ENCODE peak calls at places on chromosomes 13 and 19, in six cellular contexts. C is NCI-H1417; S is activated naive CD4-positive, alpha-beta T cell; U is activated T-helper 1 cell treated with Interleukin-2 at 50 U/mL for 16 hours; N is PC-9; B is SIG-M5. I is an unnamed sample.

GRCh38 chr13:77733674-77734073 is 36.2 kb downstream of the SLAIN1 start:
- DNase-seq in C (no peak), S (no peak), U (no peak), N (no peak), B (no peak), I (no peak)

GRCh38 chr19:48660854-48661731 is 11.7 kb downstream of the NTN5 start:
- DNase-seq in C (no peak), S (peak), U (peak), N (peak), B (no peak), I (peak)

GRCh38 chr19:20423381-20424207 is 142.0 kb downstream of the ZNF737 start:
- DNase-seq in C (no peak), S (no peak), U (no peak), N (peak), B (no peak), I (no peak)

GRCh38 chr19:19642506-19643157 is 825 bp downstream of the GMIP start:
- DNase-seq in C (peak), S (peak), U (no peak), N (no peak), B (no peak), I (no peak)

GRCh38 chr13:39201075-39201630 is 162.9 kb downstream of the NHLRC3 start:
- DNase-seq in C (no peak), S (no peak), U (no peak), N (no peak), B (no peak), I (no peak)

GRCh38 chr19:49475995-49476880 is 2.2 kb downstream of the FLT3LG start:
- DNase-seq in C (no peak), S (peak), U (peak), N (no peak), B (no peak), I (no peak)

GRCh38 chr13:44267966-44268365 is 105.7 kb upstream of the SERP2 start:
- DNase-seq in C (no peak), S (no peak), U (no peak), N (peak), B (no peak), I (no peak)

GRCh38 chr13:39510296-39510695 is 92.7 kb downstream of the LHFPL6 start:
- DNase-seq in C (peak), S (no peak), U (no peak), N (peak), B (no peak), I (no peak)

GRCh38 chr13:40502236-40502635 is 164.2 kb downstream of the FOXO1 start:
- DNase-seq in C (no peak), S (no peak), U (no peak), N (no peak), B (no peak), I (no peak)

GRCh38 chr13:74134777-74135305 is 637 bp upstream of the KLF12 start:
- DNase-seq in C (peak), S (peak), U (peak), N (peak), B (no peak), I (no peak)

GRCh38 chr13:113820813-113821651 is 42.8 kb downstream of the GAS6 start:
- DNase-seq in C (peak), S (no peak), U (no peak), N (peak), B (no peak), I (no peak)

I was measured in NCI-H1048.